ENCODE peak calls at places on chromosomes 13 and 19, in four cellular contexts. One of them, this sample, is unnamed.

GRCh38 chr13:113141591-113141950 is 16.9 kb upstream of the PROZ start:
- DNase-seq in fibroblast of lung: no peak
- DNase-seq in esophagus squamous epithelium: no peak
- DNase-seq in tibial nerve: no peak
- DNase-seq in this sample: no peak

GRCh38 chr13:33450956-33451709 is 165.6 kb upstream of the STARD13 start:
- DNase-seq in esophagus squamous epithelium: no peak
- DNase-seq in tibial nerve: no peak
- DNase-seq in fibroblast of lung: no peak
- DNase-seq in this sample: no peak

GRCh38 chr13:101626925-101627555 is 174.6 kb downstream of the ITGBL1 start:
- DNase-seq in esophagus squamous epithelium: no peak
- DNase-seq in tibial nerve: no peak
- DNase-seq in fibroblast of lung: peak; percentile 54
- DNase-seq in this sample: no peak

GRCh38 chr19:41705393-41706174 is 2.8 kb upstream of the CEACAM5 start:
- DNase-seq in esophagus squamous epithelium: no peak
- DNase-seq in fibroblast of lung: no peak
- DNase-seq in tibial nerve: no peak
- DNase-seq in this sample: no peak

GRCh38 chr13:31905896-31906295 is 125.7 kb upstream of the FRY start:
- DNase-seq in fibroblast of lung: no peak
- DNase-seq in tibial nerve: no peak
- DNase-seq in esophagus squamous epithelium: no peak
- DNase-seq in this sample: no peak

GRCh38 chr19:18020212-18021067 is 12.5 kb downstream of the ARRDC2 start:
- DNase-seq in esophagus squamous epithelium: no peak
- DNase-seq in fibroblast of lung: no peak
- DNase-seq in tibial nerve: peak; percentile 79
- DNase-seq in this sample: no peak

GRCh38 chr13:82803341-82803740 is 1078.9 kb downstream of the SLITRK1 start:
- DNase-seq in esophagus squamous epithelium: no peak
- DNase-seq in tibial nerve: no peak
- DNase-seq in fibroblast of lung: peak; percentile 21
- DNase-seq in this sample: no peak

GRCh38 chr19:17458970-17459369 is 1.8 kb downstream of the NXNL1 start:
- DNase-seq in esophagus squamous epithelium: no peak
- DNase-seq in fibroblast of lung: no peak
- DNase-seq in tibial nerve: no peak
- DNase-seq in this sample: no peak

GRCh38 chr19:45772912-45773311 is 3.9 kb upstream of the SIX5 start:
- DNase-seq in fibroblast of lung: no peak
- DNase-seq in esophagus squamous epithelium: no peak
- DNase-seq in tibial nerve: no peak
- DNase-seq in this sample: no peak

GRCh38 chr13:44362394-44363040 is 11.1 kb upstream of the SERP2 start:
- DNase-seq in tibial nerve: no peak
- DNase-seq in fibroblast of lung: peak; percentile 18
- DNase-seq in esophagus squamous epithelium: no peak
- DNase-seq in this sample: no peak

GRCh38 chr19:48292798-48293197 is 22.9 kb downstream of the ZNF114 start:
- DNase-seq in esophagus squamous epithelium: no peak
- DNase-seq in fibroblast of lung: peak; percentile 47
- DNase-seq in tibial nerve: no peak
- DNase-seq in this sample: peak; percentile 74

GRCh38 chr19:947090-947706 is 21.4 kb downstream of the ARID3A start:
- DNase-seq in esophagus squamous epithelium: no peak
- DNase-seq in fibroblast of lung: no peak
- DNase-seq in tibial nerve: no peak
- DNase-seq in this sample: no peak

GRCh38 chr19:49423278-49423984 is at the start of gene PTH2:
- DNase-seq in tibial nerve: no peak
- DNase-seq in fibroblast of lung: no peak
- DNase-seq in esophagus squamous epithelium: no peak
- DNase-seq in this sample: no peak

GRCh38 chr19:49425922-49426592 is 869 bp downstream of the GFY start:
- DNase-seq in esophagus squamous epithelium: no peak
- DNase-seq in fibroblast of lung: no peak
- DNase-seq in tibial nerve: no peak
- DNase-seq in this sample: no peak

GRCh38 chr19:49427339-49427738 is 2.2 kb downstream of the GFY start:
- DNase-seq in esophagus squamous epithelium: no peak
- DNase-seq in tibial nerve: no peak
- DNase-seq in fibroblast of lung: no peak
- DNase-seq in this sample: no peak

GRCh38 chr19:49423985-49424303 is 703 bp upstream of the PTH2 start:
- DNase-seq in esophagus squamous epithelium: no peak
- DNase-seq in fibroblast of lung: no peak
- DNase-seq in tibial nerve: no peak
- DNase-seq in this sample: no peak

DNA sequence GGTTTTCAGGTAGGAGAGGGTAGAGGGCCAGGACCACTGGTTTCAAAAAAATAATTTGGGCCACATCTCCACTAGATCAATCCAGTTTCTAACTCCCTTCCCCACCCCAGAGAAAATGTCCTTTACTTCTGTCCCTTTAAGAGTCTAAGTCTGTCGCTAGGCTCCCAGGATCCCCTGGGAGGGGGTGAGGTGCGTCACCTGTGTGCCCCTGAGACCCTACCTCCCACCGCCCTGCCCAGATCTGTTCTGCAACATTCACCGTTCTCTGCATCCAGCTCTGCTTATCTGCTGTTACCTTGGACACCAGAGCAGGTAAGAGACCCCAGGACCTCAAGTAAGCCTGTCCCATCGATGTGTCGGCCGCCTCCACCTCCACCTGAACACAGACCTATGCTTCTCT is at the start of gene GFY:
- DNase-seq in fibroblast of lung: no peak
- DNase-seq in tibial nerve: no peak
- DNase-seq in esophagus squamous epithelium: no peak
- DNase-seq in this sample: no peak
- H3K4me1 ChIP-seq in fibroblast of lung: no peaks in the 10 kb centered on the region
- H3K4me1 ChIP-seq in tibial nerve: peaks cover 28% of the 10 kb centered on the region
- H3K4me1 ChIP-seq in esophagus squamous epithelium: peaks cover 35% of the 10 kb centered on the region
- H3K4me1 ChIP-seq in this sample: no peaks in the 10 kb centered on the region

GRCh38 chr19:43797556-43797955 is 4.7 kb downstream of the LYPD5 start:
- DNase-seq in fibroblast of lung: no peak
- DNase-seq in esophagus squamous epithelium: no peak
- DNase-seq in tibial nerve: no peak
- DNase-seq in this sample: no peak
- H3K27me3 ChIP-seq in fibroblast of lung: peaks cover 16% of the 10 kb centered on the region
- H3K27me3 ChIP-seq in esophagus squamous epithelium: peaks cover 51% of the 10 kb centered on the region
- H3K27me3 ChIP-seq in tibial nerve: no peaks in the 10 kb centered on the region
- H3K27me3 ChIP-seq in this sample: peaks cover 2% of the 10 kb centered on the region

GRCh38 chr13:97125051-97125809 is 96.9 kb upstream of the MBNL2 start:
- DNase-seq in esophagus squamous epithelium: no peak
- DNase-seq in fibroblast of lung: peak; percentile 87
- DNase-seq in tibial nerve: peak; percentile 66
- DNase-seq in this sample: peak; percentile 88
- H3K4me1 ChIP-seq in esophagus squamous epithelium: peaks cover 42% of the 10 kb centered on the region
- H3K4me1 ChIP-seq in fibroblast of lung: peaks cover 18% of the 10 kb centered on the region
- H3K4me1 ChIP-seq in tibial nerve: peaks cover 25% of the 10 kb centered on the region
- H3K4me1 ChIP-seq in this sample: peaks cover 32% of the 10 kb centered on the region

DNA sequence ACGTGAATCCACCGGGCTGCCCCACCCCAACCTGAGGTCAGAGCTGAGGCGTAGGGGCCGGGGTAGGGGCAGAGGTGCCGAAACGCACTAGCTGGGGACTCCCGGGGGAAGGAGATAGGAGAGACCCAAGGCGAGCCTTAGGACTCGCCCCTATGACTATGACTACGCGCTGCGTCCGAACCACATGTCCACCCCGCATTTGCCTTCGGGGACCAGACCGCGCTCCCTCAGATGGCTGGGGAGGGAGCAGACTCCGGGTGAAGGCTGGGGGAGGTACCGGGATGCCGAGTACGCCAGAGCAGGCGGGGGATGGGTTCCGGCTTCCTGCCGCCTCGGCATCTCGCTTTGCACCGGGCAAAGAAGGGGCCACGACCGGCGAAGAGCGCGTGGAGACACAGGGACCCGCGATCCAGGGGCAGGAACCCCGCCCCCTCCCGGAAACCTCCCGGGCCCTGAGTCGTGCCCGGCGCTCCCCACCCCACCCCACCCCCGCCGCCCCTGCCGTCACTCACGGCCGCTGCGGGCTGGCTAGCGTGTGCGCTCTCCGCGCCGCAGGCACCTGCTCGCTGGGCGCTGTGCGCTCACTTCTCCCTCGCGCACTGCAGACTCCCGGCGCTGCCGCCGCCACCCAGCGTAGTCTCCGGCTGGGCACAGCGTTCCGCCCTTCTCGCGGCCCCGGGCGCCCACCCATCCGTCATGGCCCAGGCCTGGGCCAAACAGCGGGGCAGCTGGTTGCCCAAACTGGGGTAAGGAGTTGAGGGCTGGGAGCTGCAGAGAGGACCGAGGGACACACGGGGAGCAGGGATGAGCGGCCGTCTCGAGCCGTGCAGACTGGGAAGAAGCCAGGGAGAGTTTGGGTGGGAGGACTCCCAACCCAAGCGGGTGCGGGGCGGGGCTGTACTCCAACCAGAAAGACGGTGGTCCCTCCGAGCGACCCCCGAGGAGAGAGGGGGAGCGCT is 603 bp upstream of the VSTM2B start:
- DNase-seq in esophagus squamous epithelium: no peak
- DNase-seq in tibial nerve: no peak
- DNase-seq in fibroblast of lung: no peak
- DNase-seq in this sample: peak; percentile 0
- H3K27me3 ChIP-seq in esophagus squamous epithelium: peaks cover 100% of the 10 kb centered on the region
- H3K27me3 ChIP-seq in tibial nerve: no peaks in the 10 kb centered on the region
- H3K27me3 ChIP-seq in fibroblast of lung: peaks cover 40% of the 10 kb centered on the region
- H3K27me3 ChIP-seq in this sample: peaks cover 70% of the 10 kb centered on the region